ENCODE peak calls at places on chromosomes 12 and 14, in four cellular contexts. E is upper lobe of right lung, S is tibial nerve, U is WTC11. H is an unnamed sample.

GRCh38 chr14:68685419-68686211 is 107.3 kb downstream of the ZFP36L1 start:
- DNase-seq in E (peak; percentile 61), S (no peak), U (no peak), H (no peak)

GRCh38 chr14:105492966-105493871 is 2.2 kb downstream of the TEDC1 start:
- DNase-seq in E (peak; percentile 63), S (no peak), U (no peak), H (no peak)

GRCh38 chr14:34462132-34462893 is at the start of gene SPTSSA:
- DNase-seq in E (peak; percentile 98), S (peak; percentile 76), U (peak; percentile 88), H (peak; percentile 74)

GRCh38 chr12:101925935-101926334 is 48.6 kb downstream of the DRAM1 start:
- DNase-seq in E (peak; percentile 70), S (no peak), U (no peak), H (no peak)

GRCh38 chr14:50083467-50084337 is 32.7 kb downstream of the VCPKMT start:
- DNase-seq in E (peak; percentile 64), S (no peak), U (no peak), H (no peak)

GRCh38 chr12:50039151-50039835 is 14.0 kb upstream of the RACGAP1 start:
- DNase-seq in E (peak; percentile 92), S (peak; percentile 94), U (peak; percentile 96), H (peak; percentile 89)

GRCh38 chr14:100901391-100902183 is 1.9 kb downstream of the RTL1 start:
- DNase-seq in E (no peak), S (no peak), U (peak; percentile 5), H (no peak)

GRCh38 chr14:88840926-88841325 is 16.5 kb downstream of the TTC8 start:
- DNase-seq in E (no peak), S (no peak), U (no peak), H (no peak)

GRCh38 chr12:50505945-50506344 is 1.2 kb downstream of the DIP2B start:
- DNase-seq in E (no peak), S (peak; percentile 54), U (no peak), H (no peak)

GRCh38 chr12:24840046-24840800 is 108.7 kb downstream of the BCAT1 start:
- DNase-seq in E (no peak), S (no peak), U (no peak), H (no peak)

GRCh38 chr14:95478309-95478708 is 38.1 kb downstream of the SYNE3 start:
- DNase-seq in E (no peak), S (no peak), U (no peak), H (no peak)

GRCh38 chr14:67962215-67962644 is 142.7 kb downstream of the RAD51B start:
- DNase-seq in E (no peak), S (no peak), U (no peak), H (no peak)

GRCh38 chr12:116092776-116093175 is 184.7 kb downstream of the MED13L start:
- DNase-seq in E (no peak), S (no peak), U (no peak), H (no peak)

GRCh38 chr12:26803552-26803951 is 29.4 kb downstream of the ITPR2 start:
- DNase-seq in E (no peak), S (no peak), U (no peak), H (no peak)

GRCh38 chr14:76267322-76268012 is 108.5 kb upstream of the ESRRB start:
- DNase-seq in E (peak; percentile 84), S (peak; percentile 53), U (peak; percentile 82), H (no peak)

GRCh38 chr12:89976866-89977265 is 268.2 kb upstream of the ATP2B1 start:
- DNase-seq in E (no peak), S (no peak), U (no peak), H (no peak)

GRCh38 chr12:131701705-131702572 is 9.0 kb upstream of the SFSWAP start:
- DNase-seq in E (no peak), S (no peak), U (no peak), H (no peak)

GRCh38 chr14:104826197-104826857 is 25.4 kb downstream of the ZBTB42 start:
- DNase-seq in E (peak; percentile 96), S (peak; percentile 89), U (peak; percentile 93), H (peak; percentile 93)

GRCh38 chr14:68692916-68693771 is 99.7 kb downstream of the ZFP36L1 start:
- DNase-seq in E (peak; percentile 37), S (peak; percentile 47), U (no peak), H (no peak)

GRCh38 chr14:104319489-104320241 is 181.3 kb downstream of the KIF26A start:
- DNase-seq in E (no peak), S (no peak), U (peak; percentile 9), H (no peak)

GRCh38 chr14:68894802-68895201 is 84.3 kb downstream of the ACTN1 start:
- DNase-seq in E (no peak), S (no peak), U (no peak), H (no peak)

GRCh38 chr14:73744175-73744867 is 30.1 kb upstream of the PNMA1 start:
- DNase-seq in E (no peak), S (no peak), U (no peak), H (no peak)

GRCh38 chr14:105411017-105411941 is 8.3 kb upstream of the MTA1 start:
- DNase-seq in E (peak; percentile 75), S (no peak), U (peak; percentile 14), H (peak; percentile 97)

GRCh38 chr12:5171701-5172100 is 128.0 kb downstream of the KCNA5 start:
- DNase-seq in E (no peak), S (no peak), U (peak; percentile 38), H (peak; percentile 55)

GRCh38 chr12:11793896-11794295 is 144.4 kb downstream of the ETV6 start:
- DNase-seq in E (no peak), S (no peak), U (no peak), H (no peak)

GRCh38 chr14:64234877-64235651 is 59.1 kb downstream of the ESR2 start:
- DNase-seq in E (no peak), S (no peak), U (no peak), H (no peak)

GRCh38 chr14:24296341-24297157 is 3.0 kb downstream of the DHRS1 start:
- DNase-seq in E (no peak), S (peak; percentile 67), U (peak; percentile 54), H (peak; percentile 59)
- TF ChIP-seq CTCF in E (peak; percentile 72), S (peak; percentile 76), U (peak; percentile 49), H (peak; percentile 68)

DNA sequence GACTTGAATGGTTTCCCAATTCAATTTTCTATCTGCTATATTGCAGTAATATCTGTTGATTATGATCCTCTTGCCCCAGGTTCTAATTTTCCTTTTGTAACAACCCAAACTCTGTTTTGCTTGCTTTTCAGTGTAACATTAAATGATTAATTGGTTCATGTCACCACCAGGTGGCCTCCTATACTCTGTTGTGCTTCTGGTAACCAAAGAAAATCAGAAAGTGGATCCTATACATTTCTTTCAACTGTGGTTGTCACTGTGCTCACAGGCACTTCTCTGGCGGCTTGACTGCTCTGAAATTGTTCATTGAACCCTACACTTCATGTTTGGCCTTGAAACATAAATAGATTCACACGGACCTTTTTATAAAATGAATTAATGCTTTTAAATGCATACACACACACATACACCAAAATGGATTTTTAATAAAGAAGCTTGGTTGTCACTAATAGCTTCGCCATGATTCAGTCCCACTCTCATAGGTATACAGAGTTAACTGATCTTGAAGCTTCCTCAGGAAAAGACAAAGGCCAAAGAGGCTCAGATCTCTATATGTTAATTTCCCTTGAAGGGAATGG is 227.5 kb upstream of the NPAS3 start:
- DNase-seq in E (no peak), S (peak; percentile 61), U (no peak), H (no peak)
- TF ChIP-seq CTCF in E (peak; percentile 45), S (peak; percentile 69), U (peak; percentile 40), H (peak; percentile 80)

GRCh38 chr14:38412654-38413053 is 156.8 kb upstream of the CLEC14A start:
- DNase-seq in E (no peak), S (no peak), U (no peak), H (no peak)
- TF ChIP-seq CTCF in E (no peak), S (no peak), U (no peak), H (no peak)

GRCh38 chr14:71952381-71953363 is 20.4 kb downstream of the RGS6 start:
- DNase-seq in E (no peak), S (no peak), U (no peak), H (no peak)
- TF ChIP-seq CTCF in E (no peak), S (no peak), U (no peak), H (no peak)

GRCh38 chr14:91607322-91608047 is 97.4 kb upstream of the PPP4R3A start:
- DNase-seq in E (no peak), S (no peak), U (no peak), H (no peak)

GRCh38 chr14:91611528-91611927 is 101.4 kb upstream of the PPP4R3A start:
- DNase-seq in E (no peak), S (no peak), U (no peak), H (no peak)

GRCh38 chr14:91613459-91614145 is 103.5 kb upstream of the PPP4R3A start:
- DNase-seq in E (no peak), S (no peak), U (no peak), H (no peak)

GRCh38 chr14:91606851-91607250 is 96.7 kb upstream of the PPP4R3A start:
- DNase-seq in E (no peak), S (no peak), U (no peak), H (no peak)

DNA sequence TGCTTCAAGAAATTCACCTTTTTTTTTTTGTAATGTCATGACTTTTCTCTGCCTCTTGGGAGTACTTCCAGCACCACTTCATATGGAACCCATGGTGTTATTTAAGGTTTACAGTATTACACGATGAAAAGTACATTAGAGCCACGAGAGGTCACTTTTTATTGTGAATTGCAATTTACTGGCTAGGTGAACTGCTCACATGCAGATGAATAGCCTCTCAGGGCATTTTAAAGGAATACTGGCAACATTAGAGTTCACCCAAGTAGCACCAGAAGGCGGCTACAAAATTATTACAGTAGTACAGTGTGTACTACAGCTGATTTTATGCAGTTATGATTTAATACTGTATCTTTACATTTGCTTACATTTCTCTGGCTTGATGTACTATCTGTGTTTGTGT is 99.1 kb upstream of the PPP4R3A start:
- DNase-seq in E (no peak), S (no peak), U (no peak), H (no peak)
- TF ChIP-seq CTCF in E (no peak), S (no peak), U (no peak), H (no peak)

GRCh38 chr12:64883264-64884163 is 59.1 kb downstream of the TBC1D30 start:
- DNase-seq in E (no peak), S (no peak), U (no peak), H (no peak)
- TF ChIP-seq CTCF in E (no peak), S (no peak), U (no peak), H (no peak)

DNA sequence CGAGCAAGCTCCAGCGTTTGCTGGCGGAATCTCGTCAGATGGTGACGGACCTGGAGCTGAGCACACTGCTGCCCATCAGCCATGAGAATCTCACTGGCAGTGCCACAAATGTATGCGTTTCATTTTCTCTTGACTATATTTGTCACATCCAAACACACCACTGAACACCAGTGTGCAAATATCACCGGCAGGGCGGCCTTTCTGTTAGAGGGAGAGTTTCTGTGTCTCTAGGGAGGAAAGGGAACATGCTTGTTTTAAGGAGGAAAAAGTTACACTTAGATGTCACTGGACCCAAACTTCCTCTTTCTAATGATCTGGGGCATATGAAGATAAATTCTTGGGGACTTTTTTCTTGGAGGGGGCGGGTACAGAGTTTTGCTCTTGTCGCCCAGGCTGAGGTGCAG is 21.9 kb upstream of the HIP1R start:
- DNase-seq in E (no peak), S (no peak), U (no peak), H (no peak)
- TF ChIP-seq CTCF in E (no peak), S (no peak), U (no peak), H (no peak)

H was measured in D721Med.